ENCODE peak calls at places on chromosome X, in seven cellular contexts. G is naive thymus-derived CD4-positive, alpha-beta T cell; X is colonic mucosa; D is RWPE2; J is left cardiac atrium; V is activated gamma-delta T cell treated with anti-CD3 and anti-CD28 coated beads, Interleukin-2, amount 50 U/mL, for 16 hours; I is T-helper 1 cell. H is an unnamed sample.

GRCh38 chrX:12292996-12293765 is 154.9 kb downstream of the FRMPD4 start:
- DNase-seq in V (no peak), I (no peak), G (no peak), J (no peak), X (no peak), D (no peak), H (no peak)

GRCh38 chrX:150361070-150361776 is 1.9 kb upstream of the MAMLD1 start:
- DNase-seq in G (no peak), I (peak), V (no peak), J (no peak), X (no peak), D (no peak), H (peak)

GRCh38 chrX:57137481-57137880 is 284 bp upstream of the SPIN2A start:
- DNase-seq in X (no peak), I (no peak), V (no peak), G (no peak), D (no peak), J (no peak), H (no peak)

GRCh38 chrX:72272868-72273267 is 4.2 kb downstream of the RPS4X start:
- DNase-seq in G (no peak), V (no peak), J (no peak), X (no peak), I (no peak), D (no peak), H (no peak)

GRCh38 chrX:20221902-20222301 is 44.8 kb downstream of the RPS6KA3 start:
- DNase-seq in V (no peak), I (no peak), X (no peak), J (no peak), D (no peak), G (no peak), H (no peak)

GRCh38 chrX:10548681-10549080 is 71.7 kb downstream of the MID1 start:
- DNase-seq in G (no peak), X (no peak), J (no peak), V (no peak), D (no peak), I (no peak), H (no peak)

GRCh38 chrX:150324035-150324728 is 38.9 kb upstream of the MAMLD1 start:
- DNase-seq in D (no peak), X (no peak), V (no peak), J (no peak), I (no peak), G (no peak), H (no peak)

GRCh38 chrX:95367286-95367685 is 1317.4 kb upstream of the DIAPH2 start:
- DNase-seq in J (no peak), D (no peak), I (no peak), G (no peak), X (no peak), V (no peak), H (no peak)

GRCh38 chrX:154021131-154021611 is 1.5 kb upstream of the IRAK1 start:
- DNase-seq in J (no peak), G (no peak), I (no peak), D (no peak), V (no peak), X (no peak), H (peak)

GRCh38 chrX:65924938-65925507 is 114.9 kb downstream of the VSIG4 start:
- DNase-seq in G (no peak), I (no peak), D (no peak), J (no peak), X (no peak), V (no peak), H (no peak)

GRCh38 chrX:15664487-15665444 is at the start of gene CLTRN:
- DNase-seq in V (no peak), J (no peak), X (no peak), I (no peak), G (no peak), D (no peak), H (no peak)

GRCh38 chrX:120604359-120604782 is 470 bp downstream of the MCTS1 start:
- DNase-seq in I (peak), G (peak), D (no peak), J (no peak), X (peak), V (no peak), H (no peak)

GRCh38 chrX:131792789-131793462 is 230.2 kb upstream of the STK26 start:
- DNase-seq in I (no peak), V (peak), G (peak), X (peak), D (no peak), J (peak), H (peak)

GRCh38 chrX:1679238-1679637 is 64.4 kb downstream of the ASMT start:
- DNase-seq in D (no peak), X (no peak), G (no peak), J (no peak), I (no peak), V (no peak), H (no peak)

GRCh38 chrX:142977128-142977914 is 48.4 kb upstream of the SPANXN4 start:
- DNase-seq in I (no peak), X (no peak), G (no peak), J (no peak), D (no peak), V (no peak), H (no peak)

GRCh38 chrX:7216981-7217587 is 69.1 kb upstream of the PUDP start:
- DNase-seq in D (no peak), G (no peak), X (no peak), V (no peak), I (no peak), J (no peak), H (no peak)

GRCh38 chrX:100408643-100409315 is 1.3 kb downstream of the PCDH19 start:
- DNase-seq in I (no peak), V (no peak), J (no peak), X (no peak), D (no peak), G (no peak), H (no peak)

GRCh38 chrX:80810365-80810978 is 795 bp upstream of the BRWD3 start:
- DNase-seq in V (no peak), J (no peak), D (no peak), X (no peak), I (no peak), G (no peak), H (no peak)

GRCh38 chrX:43566170-43566569 is 89.9 kb upstream of the MAOA start:
- DNase-seq in J (no peak), I (no peak), G (no peak), X (no peak), V (no peak), D (no peak), H (no peak)

GRCh38 chrX:40392599-40392998 is 188.2 kb upstream of the ATP6AP2 start:
- DNase-seq in J (no peak), X (no peak), G (no peak), I (no peak), V (no peak), D (no peak), H (no peak)

GRCh38 chrX:106481341-106481740 is 130.4 kb upstream of the RADX start:
- DNase-seq in I (peak), X (peak), D (no peak), J (no peak), V (peak), G (no peak), H (no peak)

GRCh38 chrX:102959471-102959870 is 22.4 kb downstream of the RAB40AL start:
- DNase-seq in X (no peak), V (no peak), D (no peak), J (no peak), G (no peak), I (no peak), H (no peak)

GRCh38 chrX:9829308-9830267 is 43.4 kb downstream of the SHROOM2 start:
- DNase-seq in X (no peak), I (no peak), D (peak), V (no peak), J (no peak), G (no peak), H (no peak)

GRCh38 chrX:110146521-110146920 is 143.6 kb downstream of the TMEM164 start:
- DNase-seq in D (no peak), X (peak), V (no peak), J (no peak), G (no peak), I (no peak), H (no peak)

GRCh38 chrX:120514236-120514635 is 45.1 kb upstream of the LAMP2 start:
- DNase-seq in G (no peak), X (no peak), I (no peak), J (no peak), V (no peak), D (no peak), H (no peak)

GRCh38 chrX:149495573-149496071 is 9.5 kb downstream of the IDS start:
- DNase-seq in X (no peak), V (no peak), D (no peak), I (no peak), J (no peak), G (no peak), H (no peak)

GRCh38 chrX:154719132-154719675 is 31.7 kb downstream of the GAB3 start:
- DNase-seq in I (peak), V (no peak), D (no peak), J (no peak), X (no peak), G (no peak), H (no peak)

GRCh38 chrX:38232287-38232686 is 11.6 kb upstream of the SRPX start:
- DNase-seq in J (no peak), D (no peak), X (no peak), V (no peak), G (no peak), I (no peak), H (no peak)

GRCh38 chrX:50751091-50751490 is 62.9 kb downstream of the SHROOM4 start:
- DNase-seq in D (no peak), X (no peak), V (no peak), I (no peak), G (no peak), J (no peak), H (no peak)

H was measured in spleen.